ENCODE peak calls at places on chromosomes 11 and 22, in seven cellular contexts. I is cardiac fibroblast, Q is nephron progenitor cell, K is endodermal cell, G is choroid plexus epithelial cell, R is psoas muscle, X is GM20000. S is an unnamed sample.

GRCh38 chr11:8711895-8712442 is 29.4 kb downstream of the RPL27A start:
- DNase-seq in K (no peak), X (no peak), I (no peak), G (no peak), Q (no peak), R (no peak), S (no peak)

GRCh38 chr22:23533328-23533762 is 46.7 kb downstream of the IGLL1 start:
- DNase-seq in Q (peak), G (peak), R (peak), K (peak), I (peak), X (no peak), S (no peak)

GRCh38 chr11:6531267-6531752 is 34.2 kb downstream of the DNHD1 start:
- DNase-seq in Q (peak), I (peak), R (no peak), X (peak), K (peak), G (peak), S (peak)

GRCh38 chr11:12118940-12119339 is 8.6 kb downstream of the MICAL2 start:
- DNase-seq in X (no peak), Q (peak), I (no peak), K (no peak), R (no peak), G (no peak), S (no peak)

GRCh38 chr11:43944761-43945311 is 2.4 kb downstream of the C11orf96 start:
- DNase-seq in X (peak), I (peak), R (peak), K (peak), Q (peak), G (peak), S (peak)

GRCh38 chr11:72378704-72379383 is 55.5 kb downstream of the CLPB start:
- DNase-seq in R (peak), K (no peak), X (no peak), G (peak), I (peak), Q (no peak), S (no peak)

GRCh38 chr11:69059429-69059828 is 10.7 kb downstream of the TPCN2 start:
- DNase-seq in I (no peak), X (no peak), G (no peak), K (no peak), Q (no peak), R (no peak), S (no peak)

GRCh38 chr11:78535027-78535426 is 39.6 kb downstream of the NARS2 start:
- DNase-seq in G (no peak), R (no peak), I (no peak), Q (no peak), X (peak), K (no peak), S (peak)

GRCh38 chr11:1453611-1454386 is 32.8 kb downstream of the MOB2 start:
- DNase-seq in I (no peak), Q (peak), K (peak), R (no peak), X (peak), G (no peak), S (peak)

GRCh38 chr22:25554321-25555088 is 10.0 kb upstream of the GRK3 start:
- DNase-seq in I (no peak), R (no peak), G (no peak), K (no peak), Q (no peak), X (no peak), S (no peak)

GRCh38 chr11:99068832-99069231 is 48.1 kb downstream of the CNTN5 start:
- DNase-seq in I (no peak), Q (no peak), K (no peak), G (no peak), X (no peak), R (no peak), S (no peak)

GRCh38 chr22:50731811-50732624 is 6.0 kb upstream of the ACR start:
- DNase-seq in G (peak), Q (peak), K (peak), X (peak), R (peak), I (peak), S (peak)

GRCh38 chr22:20787746-20788626 is 14.1 kb downstream of the SERPIND1 start:
- DNase-seq in G (no peak), I (no peak), R (no peak), Q (no peak), K (no peak), X (no peak), S (no peak)

GRCh38 chr11:128492903-128493569 is 94.3 kb downstream of the ETS1 start:
- DNase-seq in X (no peak), I (no peak), Q (no peak), K (no peak), R (no peak), G (no peak), S (no peak)

GRCh38 chr22:35561796-35562526 is 21.3 kb downstream of the RASD2 start:
- DNase-seq in Q (no peak), X (no peak), K (peak), R (no peak), I (peak), G (peak), S (no peak)

GRCh38 chr22:30566125-30566524 is 8.3 kb downstream of the GAL3ST1 start:
- DNase-seq in X (no peak), G (no peak), Q (no peak), I (no peak), K (no peak), R (no peak), S (no peak)

GRCh38 chr11:44010789-44011251 is 37.0 kb upstream of the ACCSL start:
- DNase-seq in R (no peak), K (no peak), I (no peak), G (no peak), X (no peak), Q (no peak), S (no peak)

GRCh38 chr11:119152604-119153003 is 3.8 kb downstream of the ABCG4 start:
- DNase-seq in X (no peak), K (no peak), Q (no peak), I (no peak), R (no peak), G (no peak), S (no peak)

GRCh38 chr11:119152043-119152442 is 3.2 kb downstream of the ABCG4 start:
- DNase-seq in R (no peak), I (no peak), Q (no peak), G (no peak), X (no peak), K (no peak), S (no peak)

GRCh38 chr11:119155733-119156492 is 7.1 kb downstream of the ABCG4 start:
- DNase-seq in G (no peak), K (peak), X (no peak), Q (peak), R (no peak), I (no peak), S (no peak)

GRCh38 chr11:119154178-119154577 is 5.3 kb downstream of the ABCG4 start:
- DNase-seq in K (no peak), R (no peak), Q (no peak), I (no peak), X (no peak), G (no peak), S (no peak)

DNA sequence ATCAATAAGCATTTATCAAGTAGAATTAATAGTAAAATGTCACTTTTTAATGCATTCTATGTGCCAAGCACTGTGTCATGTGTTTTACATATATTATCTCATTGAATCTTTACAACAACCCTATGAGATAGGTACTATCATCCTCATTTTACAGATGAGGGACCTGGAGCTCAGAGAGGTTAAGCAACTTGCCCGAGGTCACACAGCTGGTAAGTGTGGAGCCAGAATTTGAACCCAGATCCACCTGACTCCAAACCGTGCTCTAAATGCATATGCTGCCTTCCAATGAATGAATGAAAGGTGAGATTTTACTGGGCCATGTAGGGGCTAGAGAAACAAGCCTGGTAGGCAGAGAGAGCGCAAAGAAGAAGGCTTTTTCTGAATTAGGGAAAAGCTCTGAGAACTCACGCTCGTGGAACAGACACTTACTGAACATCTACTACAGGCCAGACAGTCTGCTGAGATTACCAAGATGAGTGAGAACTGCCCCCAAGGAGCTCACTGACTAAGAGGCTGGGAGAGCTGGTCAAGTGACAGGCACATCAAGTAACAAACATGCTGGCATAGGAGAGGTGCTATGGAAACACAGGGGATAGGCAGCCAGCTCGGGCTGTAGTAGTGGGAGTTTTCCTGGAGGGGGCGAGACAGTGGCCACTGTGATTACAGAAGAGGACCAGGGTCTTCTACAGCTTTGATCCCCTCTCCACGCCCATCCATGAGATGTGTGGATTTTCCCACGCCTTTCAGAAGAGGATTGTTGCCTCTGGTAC is 4.4 kb downstream of the ABCG4 start:
- DNase-seq in X (no peak), I (no peak), K (peak), R (no peak), G (no peak), Q (no peak), S (no peak)
- TF ChIP-seq CTCF in X (no peak), I (no peak), K (peak), R (no peak), G (peak), Q (peak), S (no peak)

GRCh38 chr11:10488121-10488580 is 33.1 kb downstream of the AMPD3 start:
- DNase-seq in G (peak), K (peak), R (no peak), X (peak), Q (no peak), I (no peak), S (no peak)
- TF ChIP-seq CTCF in G (no peak), K (peak), R (no peak), X (no peak), Q (no peak), I (no peak), S (no peak)

GRCh38 chr11:112316971-112317370 is 56.3 kb upstream of the PLET1 start:
- DNase-seq in R (no peak), Q (no peak), G (no peak), K (no peak), I (no peak), X (no peak), S (no peak)
- TF ChIP-seq CTCF in R (no peak), Q (no peak), G (no peak), K (no peak), I (no peak), X (no peak), S (no peak)

DNA sequence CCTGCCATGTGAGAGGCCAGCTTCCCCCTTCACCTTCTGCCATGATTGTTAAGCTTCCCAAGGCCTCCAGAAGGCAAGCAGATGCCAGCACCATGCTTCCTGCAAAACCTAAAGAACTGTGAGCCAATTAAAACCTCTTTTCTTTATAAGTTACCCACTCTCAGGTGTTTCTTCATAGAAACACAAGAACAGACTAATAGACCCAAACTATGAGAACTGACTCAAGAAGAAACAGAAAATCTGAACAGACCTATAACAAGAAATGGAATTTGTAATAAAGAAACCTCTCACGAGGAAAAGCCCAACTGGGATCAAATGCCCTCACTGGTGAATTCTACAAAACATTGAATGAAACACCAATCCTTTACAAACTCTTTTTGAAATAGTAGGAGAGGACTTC is 12.0 kb downstream of the NPAT start:
- DNase-seq in I (no peak), Q (no peak), G (no peak), X (no peak), K (no peak), R (no peak), S (no peak)
- TF ChIP-seq CTCF in I (no peak), Q (no peak), G (no peak), X (no peak), K (no peak), R (no peak), S (no peak)

DNA sequence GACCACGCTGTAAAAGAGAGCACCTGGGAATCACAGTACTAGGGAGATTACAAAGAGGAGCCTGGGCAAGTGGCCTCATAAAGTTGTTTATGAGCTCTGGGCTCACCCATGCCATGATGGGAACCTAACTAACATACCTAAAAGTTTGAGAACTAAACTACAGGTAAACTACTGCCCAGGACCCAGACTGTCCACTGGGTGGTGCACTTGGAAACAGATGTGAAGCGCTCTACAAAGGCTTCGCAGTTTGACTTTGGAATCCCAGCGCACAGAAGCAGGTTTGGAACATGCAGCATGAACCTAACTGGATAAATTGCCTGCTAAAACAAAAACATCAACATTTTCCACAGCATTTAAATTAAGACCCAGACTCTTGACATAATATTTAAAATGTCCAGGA is 418.6 kb downstream of the FAM181B start:
- DNase-seq in Q (peak), R (no peak), K (peak), G (no peak), X (peak), I (no peak), S (no peak)
- TF ChIP-seq CTCF in Q (peak), R (no peak), K (peak), G (peak), X (peak), I (no peak), S (peak)

GRCh38 chr11:64476866-64477265 is 114.2 kb upstream of the SLC22A12 start:
- DNase-seq in I (no peak), G (no peak), X (no peak), K (no peak), R (no peak), Q (no peak), S (no peak)
- TF ChIP-seq CTCF in I (no peak), G (no peak), X (no peak), K (no peak), R (no peak), Q (no peak), S (no peak)

DNA sequence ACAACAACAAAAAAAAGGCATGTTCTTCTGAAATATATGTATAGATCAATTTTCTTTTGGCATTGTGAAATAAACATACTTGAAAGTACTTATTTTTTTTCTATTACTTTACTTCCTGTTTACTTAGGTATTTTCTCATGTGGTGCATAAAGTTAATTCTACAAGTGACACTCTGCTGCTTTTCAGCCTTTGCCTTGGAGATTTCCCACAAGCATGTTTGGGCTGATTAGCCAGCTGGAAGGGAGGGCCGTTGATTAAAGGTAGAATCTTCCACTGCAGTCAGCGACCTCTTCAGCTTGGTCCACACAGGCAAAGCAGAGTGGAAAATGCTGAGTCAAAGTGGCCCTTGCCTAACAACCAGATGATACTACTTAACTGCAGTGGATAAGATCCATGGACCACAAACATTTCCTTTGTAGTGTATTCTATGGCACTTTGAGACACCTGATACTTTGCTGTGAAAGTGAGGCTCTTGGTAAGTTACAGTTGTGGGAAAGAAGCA is 176.0 kb downstream of the ARHGAP42 start:
- DNase-seq in G (peak), K (no peak), I (peak), Q (no peak), R (no peak), X (no peak), S (no peak)
- TF ChIP-seq CTCF in G (peak), K (no peak), I (no peak), Q (no peak), R (no peak), X (no peak), S (no peak)

S was measured in GM10248.